ENCODE peak calls at places on chromosome 5, in eight cellular contexts. O, S, L, H, K, V, W and D are unnamed samples.

GRCh38 chr5:144567416-144567770 is 396.7 kb downstream of the KCTD16 start:
- DNase-seq in L (no peak), K (no peak), H (no peak), S (no peak), W (no peak), O (no peak), V (no peak), D (no peak)

GRCh38 chr5:79955496-79956172 is 35.4 kb downstream of the MTX3 start:
- DNase-seq in L (no peak), S (no peak), O (no peak), K (no peak), W (no peak), V (no peak), H (no peak), D (no peak)

GRCh38 chr5:158174918-158175663 is 316.1 kb upstream of the CLINT1 start:
- DNase-seq in S (peak), H (no peak), V (peak), W (no peak), O (peak), L (peak), K (peak), D (peak)

GRCh38 chr5:135255461-135256178 is 143.4 kb downstream of the MACROH2A1 start:
- DNase-seq in O (no peak), S (no peak), H (no peak), V (no peak), L (no peak), W (no peak), K (no peak), D (no peak)

GRCh38 chr5:40446910-40447309 is 232.8 kb upstream of the PTGER4 start:
- DNase-seq in V (no peak), W (peak), L (peak), H (peak), O (peak), S (peak), K (no peak), D (no peak)

GRCh38 chr5:147417133-147417813 is 92.6 kb downstream of the DPYSL3 start:
- DNase-seq in S (no peak), H (no peak), V (peak), O (peak), K (no peak), L (peak), W (peak), D (no peak)

GRCh38 chr5:150065886-150066285 is 20.5 kb downstream of the CSF1R start:
- DNase-seq in K (no peak), S (no peak), H (no peak), V (peak), L (peak), O (no peak), W (peak), D (no peak)

GRCh38 chr5:172858990-172859811 is 25.1 kb downstream of the ERGIC1 start:
- DNase-seq in H (no peak), S (no peak), K (no peak), V (peak), W (peak), L (peak), O (no peak), D (no peak)

GRCh38 chr5:169795311-169795710 is 158.2 kb downstream of the DOCK2 start:
- DNase-seq in W (no peak), V (no peak), S (no peak), K (no peak), O (no peak), L (no peak), H (no peak), D (no peak)

GRCh38 chr5:76473676-76474075 is 70.6 kb downstream of the IQGAP2 start:
- DNase-seq in V (no peak), S (no peak), W (no peak), H (no peak), K (no peak), O (no peak), L (no peak), D (peak)

GRCh38 chr5:161546463-161547301 is at the start of gene GABRB2:
- DNase-seq in H (no peak), O (no peak), V (peak), K (no peak), W (peak), L (no peak), S (no peak), D (peak)

GRCh38 chr5:103690676-103691075 is 128.1 kb upstream of the NUDT12 start:
- DNase-seq in H (no peak), L (no peak), O (no peak), W (no peak), V (no peak), K (no peak), S (no peak), D (no peak)

GRCh38 chr5:11609570-11610322 is 294.5 kb downstream of the CTNND2 start:
- DNase-seq in L (no peak), W (no peak), S (no peak), V (no peak), O (peak), K (no peak), H (no peak), D (no peak)

GRCh38 chr5:65611524-65611923 is 12.6 kb downstream of the TRIM23 start:
- DNase-seq in L (peak), W (no peak), S (no peak), K (no peak), O (no peak), H (peak), V (no peak), D (no peak)

GRCh38 chr5:77990020-77990419 is 213.9 kb upstream of the TBCA start:
- DNase-seq in K (no peak), S (no peak), V (no peak), L (no peak), O (no peak), W (no peak), H (no peak), D (no peak)

GRCh38 chr5:166624573-166624972 is 1666.9 kb upstream of the WWC1 start:
- DNase-seq in L (no peak), V (no peak), W (no peak), K (no peak), S (no peak), H (no peak), O (no peak), D (no peak)

GRCh38 chr5:108481355-108481931 is 99.5 kb upstream of the FBXL17 start:
- DNase-seq in K (peak), W (peak), O (no peak), S (peak), H (no peak), L (peak), V (no peak), D (peak)

GRCh38 chr5:135012951-135013391 is 21.1 kb downstream of the PITX1 start:
- DNase-seq in V (peak), O (no peak), S (no peak), K (no peak), H (no peak), L (no peak), W (peak), D (no peak)

GRCh38 chr5:171435908-171436307 is 16.5 kb downstream of the FGF18 start:
- DNase-seq in H (no peak), V (no peak), O (no peak), S (no peak), K (no peak), L (no peak), W (peak), D (no peak)

GRCh38 chr5:68147659-68148058 is 67.9 kb upstream of the PIK3R1 start:
- DNase-seq in L (no peak), S (no peak), W (no peak), H (no peak), K (no peak), O (no peak), V (no peak), D (no peak)

GRCh38 chr5:149762958-149763630 is 33.0 kb downstream of the PPARGC1B start:
- DNase-seq in H (no peak), O (no peak), W (no peak), K (no peak), S (no peak), V (no peak), L (no peak), D (no peak)

GRCh38 chr5:173832386-173832785 is 55.8 kb upstream of the CPEB4 start:
- DNase-seq in K (no peak), L (no peak), S (no peak), H (no peak), O (no peak), V (no peak), W (no peak), D (no peak)

GRCh38 chr5:170287532-170287931 is 10.0 kb downstream of the LCP2 start:
- DNase-seq in L (no peak), S (no peak), W (no peak), V (peak), H (no peak), K (no peak), O (no peak), D (no peak)

GRCh38 chr5:83044941-83045340 is 32.3 kb downstream of the TMEM167A start:
- DNase-seq in H (no peak), V (no peak), O (no peak), K (no peak), W (no peak), S (no peak), L (no peak), D (no peak)

GRCh38 chr5:41009228-41009627 is 61.9 kb downstream of the MROH2B start:
- DNase-seq in S (no peak), V (no peak), W (peak), K (peak), H (peak), O (no peak), L (peak), D (no peak)

GRCh38 chr5:137286025-137286610 is 213.0 kb downstream of the SPOCK1 start:
- DNase-seq in W (peak), S (no peak), O (no peak), L (no peak), K (no peak), H (no peak), V (no peak), D (no peak)

GRCh38 chr5:1199649-1200494 is 1.5 kb upstream of the SLC6A19 start:
- DNase-seq in L (no peak), S (no peak), O (no peak), W (no peak), H (no peak), K (no peak), V (no peak), D (no peak)

GRCh38 chr5:151534345-151534744 is 56.8 kb downstream of the FAT2 start:
- DNase-seq in H (no peak), K (no peak), S (no peak), V (no peak), O (no peak), W (no peak), L (no peak), D (no peak)

GRCh38 chr5:157024213-157024959 is 34.5 kb downstream of the HAVCR1 start:
- DNase-seq in V (no peak), O (peak), H (no peak), L (no peak), K (no peak), W (no peak), S (no peak), D (no peak)

GRCh38 chr5:77620404-77620803 is 18.1 kb downstream of the OTP start:
- DNase-seq in V (no peak), O (no peak), L (no peak), H (no peak), K (peak), S (no peak), W (no peak), D (no peak)

GRCh38 chr5:71925608-71926091 is 181.6 kb upstream of the MAP1B start:
- DNase-seq in L (no peak), O (peak), W (no peak), K (no peak), S (no peak), V (no peak), H (no peak), D (no peak)

GRCh38 chr5:169796731-169797130 is 159.7 kb downstream of the DOCK2 start:
- DNase-seq in L (no peak), W (no peak), S (no peak), K (no peak), V (no peak), O (no peak), H (no peak), D (no peak)

GRCh38 chr5:176748073-176748966 is 62.0 kb upstream of the UNC5A start:
- DNase-seq in W (no peak), V (no peak), L (no peak), O (no peak), K (no peak), S (no peak), H (no peak), D (no peak)

GRCh38 chr5:181189962-181190710 is 14.9 kb downstream of the TRIM7 start:
- DNase-seq in W (no peak), V (peak), K (no peak), S (no peak), H (no peak), O (no peak), L (no peak), D (peak)

GRCh38 chr5:78405820-78406750 is 45.7 kb downstream of the SCAMP1 start:
- DNase-seq in O (no peak), L (peak), H (peak), V (no peak), K (no peak), W (peak), S (no peak), D (peak)

GRCh38 chr5:34923694-34924461 is 5.5 kb upstream of the DNAJC21 start:
- DNase-seq in W (peak), L (peak), O (no peak), K (peak), S (peak), H (peak), V (no peak), D (peak)

GRCh38 chr5:67807116-67807888 is 408.3 kb upstream of the PIK3R1 start:
- DNase-seq in W (no peak), O (no peak), L (no peak), V (no peak), K (no peak), H (peak), S (no peak), D (peak)

GRCh38 chr5:137737349-137738256 is 1.7 kb upstream of the KLHL3 start:
- DNase-seq in S (no peak), L (peak), O (no peak), W (peak), H (no peak), K (no peak), V (no peak), D (no peak)

GRCh38 chr5:58670620-58671019 is 87.7 kb downstream of the RAB3C start:
- DNase-seq in O (no peak), L (no peak), S (no peak), H (no peak), W (no peak), V (no peak), K (no peak), D (no peak)

GRCh38 chr5:36041537-36041845 is 25.2 kb downstream of the UGT3A2 start:
- DNase-seq in W (no peak), L (no peak), O (no peak), H (no peak), S (no peak), K (no peak), V (no peak), D (no peak)
- TF ChIP-seq CTCF in W (no peak), L (no peak), O (no peak), H (peak), S (no peak), K (peak), V (no peak), D (no peak)

DNA sequence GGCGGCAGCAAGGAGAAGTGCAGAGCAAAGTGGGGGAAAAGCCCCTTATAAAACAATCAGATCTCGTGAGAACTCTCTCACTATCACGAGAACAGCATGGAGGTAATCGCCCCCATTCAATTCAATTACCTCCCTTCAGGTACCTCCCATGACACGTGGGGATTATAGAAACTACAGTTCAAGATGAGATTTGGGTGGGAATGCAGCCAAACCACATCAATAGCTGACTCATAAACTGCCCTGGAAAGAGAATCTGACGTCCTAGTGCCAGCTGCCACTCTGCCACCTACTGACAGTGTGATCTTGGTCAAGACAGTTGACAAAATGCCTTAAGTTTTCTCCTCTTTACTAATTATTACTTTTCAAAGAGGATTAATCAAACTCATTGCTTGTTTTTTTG is 128.3 kb downstream of the GPBP1 start:
- DNase-seq in V (no peak), H (peak), S (no peak), W (no peak), K (peak), O (no peak), L (peak), D (no peak)
- TF ChIP-seq CTCF in V (no peak), H (peak), S (no peak), W (peak), K (peak), O (no peak), L (peak), D (no peak)

GRCh38 chr5:139369181-139369580 is 13.9 kb downstream of the SLC23A1 start:
- DNase-seq in V (no peak), K (no peak), O (no peak), S (no peak), L (peak), H (no peak), W (peak), D (no peak)

GRCh38 chr5:139364466-139364865 is 18.6 kb downstream of the SLC23A1 start:
- DNase-seq in K (no peak), L (no peak), W (no peak), V (no peak), S (no peak), H (no peak), O (no peak), D (no peak)

GRCh38 chr5:139363937-139364336 is 19.2 kb downstream of the SLC23A1 start:
- DNase-seq in O (no peak), S (no peak), V (no peak), L (no peak), H (no peak), W (no peak), K (no peak), D (no peak)

GRCh38 chr5:139371482-139372435 is 11.3 kb downstream of the SLC23A1 start:
- DNase-seq in H (no peak), O (no peak), W (peak), V (peak), S (no peak), L (no peak), K (no peak), D (no peak)

GRCh38 chr5:139368613-139369012 is 14.5 kb downstream of the SLC23A1 start:
- DNase-seq in K (no peak), S (no peak), O (no peak), W (no peak), H (no peak), V (no peak), L (no peak), D (no peak)
- TF ChIP-seq CTCF in K (peak), S (no peak), O (no peak), W (peak), H (peak), V (no peak), L (peak), D (no peak)

DNA sequence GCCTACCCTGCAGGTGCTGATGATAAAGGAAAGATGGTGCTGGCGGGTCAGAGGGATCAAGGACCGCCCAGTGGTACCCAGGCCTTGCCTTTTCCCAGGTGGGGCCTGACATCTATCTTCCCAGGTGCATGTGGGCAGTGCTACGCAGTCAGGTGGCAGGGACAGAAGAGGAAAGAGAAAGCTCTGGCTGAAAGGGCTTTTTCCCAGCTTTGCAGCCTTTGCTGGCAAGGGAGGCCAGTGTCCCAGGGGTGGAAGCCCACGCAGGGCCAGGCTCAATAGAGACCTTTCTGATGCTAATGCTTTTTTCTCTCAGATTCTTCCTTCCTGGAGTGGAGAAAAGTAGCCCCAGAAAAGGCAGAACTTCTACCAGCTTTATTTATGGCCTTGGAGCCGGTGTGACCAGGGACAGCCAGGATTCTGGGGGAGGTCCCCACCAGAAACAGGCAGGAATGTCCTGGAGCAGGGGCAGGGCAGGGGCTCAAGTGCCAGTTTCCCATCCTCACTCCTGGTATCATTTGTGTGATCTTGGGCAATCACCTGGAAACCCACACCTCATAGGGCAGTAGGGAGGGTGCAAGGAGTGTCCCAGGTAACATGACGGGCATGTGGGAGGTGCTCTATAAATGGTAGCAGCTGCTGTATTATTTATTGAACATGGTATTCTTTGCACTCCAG is 36.9 kb downstream of the FABP6 start:
- DNase-seq in O (no peak), S (no peak), L (no peak), V (no peak), K (no peak), H (no peak), W (no peak), D (no peak)
- TF ChIP-seq CTCF in O (no peak), S (no peak), L (no peak), V (no peak), K (no peak), H (no peak), W (no peak), D (no peak)

GRCh38 chr5:2207966-2208544 is 325.3 kb upstream of the IRX4 start:
- DNase-seq in S (no peak), V (no peak), H (no peak), L (no peak), O (peak), K (no peak), W (no peak), D (no peak)
- TF ChIP-seq CTCF in S (no peak), V (no peak), H (no peak), L (no peak), O (peak), K (peak), W (no peak), D (no peak)

GRCh38 chr5:74396913-74397606 is 243.5 kb downstream of the ENC1 start:
- DNase-seq in H (no peak), L (no peak), W (no peak), V (no peak), K (no peak), S (no peak), O (no peak), D (no peak)

GRCh38 chr5:74393943-74394342 is 246.6 kb downstream of the ENC1 start:
- DNase-seq in V (no peak), L (no peak), O (no peak), S (no peak), W (no peak), H (no peak), K (no peak), D (no peak)

GRCh38 chr5:74394543-74394923 is 246.0 kb downstream of the ENC1 start:
- DNase-seq in W (no peak), S (no peak), O (no peak), V (no peak), H (no peak), L (no peak), K (no peak), D (no peak)

GRCh38 chr5:74392698-74393431 is 247.7 kb downstream of the ENC1 start:
- DNase-seq in O (no peak), W (no peak), L (peak), H (no peak), S (no peak), K (no peak), V (no peak), D (no peak)

DNA sequence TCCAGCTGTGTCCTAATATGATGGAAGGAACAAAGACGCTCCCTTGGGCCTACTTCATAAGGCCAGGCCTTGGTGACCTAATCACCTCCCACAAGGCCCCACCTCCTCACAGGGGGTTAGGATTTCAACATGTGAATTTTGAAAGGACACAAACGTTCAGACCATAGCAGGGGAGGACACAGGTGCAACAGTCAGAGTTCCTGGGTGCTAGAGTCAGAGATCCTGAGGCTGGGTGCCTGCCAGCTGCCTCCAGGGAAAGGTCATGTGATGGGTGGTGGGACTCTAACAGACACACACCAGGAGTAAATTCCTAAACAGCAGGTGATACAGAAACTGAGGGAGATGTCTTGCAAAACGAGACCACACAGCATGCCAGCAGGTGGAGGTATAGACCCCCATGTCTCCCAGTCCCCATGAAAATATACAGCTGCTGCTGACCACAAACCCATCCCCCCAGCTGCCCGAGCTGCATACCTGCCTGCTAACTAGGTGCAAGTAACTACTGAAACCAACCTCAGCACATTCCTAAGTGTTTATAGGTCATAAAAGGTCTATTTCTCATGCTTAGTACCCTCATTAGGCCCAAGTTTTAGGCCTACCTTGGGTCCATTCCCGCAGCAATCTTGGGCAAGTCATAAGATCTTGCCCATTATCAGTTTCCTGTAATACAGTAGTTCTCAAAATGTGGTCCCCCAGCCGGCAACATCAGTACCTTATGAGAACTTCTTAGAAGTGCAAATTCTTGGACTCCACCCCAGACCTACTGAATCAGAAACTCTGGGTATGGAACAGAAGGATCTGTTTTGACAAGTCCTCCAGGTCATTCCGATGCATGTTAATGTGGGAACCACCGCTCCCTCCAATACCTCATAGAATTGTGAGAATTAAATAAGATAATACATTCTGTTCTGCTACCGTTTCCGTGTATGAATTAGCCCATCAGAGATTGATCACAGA is 245.3 kb downstream of the ENC1 start:
- DNase-seq in W (no peak), V (no peak), O (no peak), L (no peak), K (no peak), H (peak), S (no peak), D (no peak)
- TF ChIP-seq CTCF in W (no peak), V (no peak), O (no peak), L (peak), K (peak), H (peak), S (no peak), D (no peak)